ENCODE peak calls at places on chromosomes 2 and 18, in four cellular contexts. Y is fibroblast of pulmonary artery, U is psoas muscle, V is nephron progenitor cell. R is an unnamed sample.

GRCh38 chr2:224400886-224401632 is 848 bp downstream of the FAM124B start:
- DNase-seq in Y (no peak), V (no peak), U (no peak), R (no peak)

GRCh38 chr2:9771481-9772017 is 71.7 kb upstream of the TAF1B start:
- DNase-seq in V (peak), U (no peak), Y (peak), R (no peak)

GRCh38 chr2:212547716-212548458 is 9.3 kb upstream of the ERBB4 start:
- DNase-seq in V (no peak), U (no peak), Y (no peak), R (no peak)

GRCh38 chr2:49753344-49753930 is 599.1 kb upstream of the FSHR start:
- DNase-seq in V (no peak), U (no peak), Y (peak), R (no peak)

GRCh38 chr2:100006516-100006915 is 135.9 kb downstream of the AFF3 start:
- DNase-seq in V (no peak), Y (no peak), U (no peak), R (no peak)

GRCh38 chr2:62084823-62085222 is 111.1 kb upstream of the B3GNT2 start:
- DNase-seq in V (no peak), U (no peak), Y (no peak), R (no peak)

GRCh38 chr18:27057459-27058302 is 127.4 kb downstream of the CHST9 start:
- DNase-seq in U (no peak), Y (no peak), V (no peak), R (peak)

GRCh38 chr2:233638836-233639235 is 2.6 kb downstream of the UGT1A10 start:
- DNase-seq in Y (no peak), V (no peak), U (no peak), R (no peak)

GRCh38 chr2:101704046-101704466 is 6.5 kb downstream of the MAP4K4 start:
- DNase-seq in V (no peak), Y (peak), U (peak), R (no peak)

GRCh38 chr18:39453882-39454281 is 1888.3 kb upstream of the CELF4 start:
- DNase-seq in U (no peak), V (no peak), Y (peak), R (peak)

GRCh38 chr18:23270999-23271680 is 135.9 kb downstream of the CABLES1 start:
- DNase-seq in V (no peak), Y (peak), U (no peak), R (no peak)

GRCh38 chr18:47397671-47398319 is 146.3 kb upstream of the SKOR2 start:
- DNase-seq in V (peak), Y (no peak), U (no peak), R (no peak)

GRCh38 chr18:79947054-79947755 is 4.2 kb downstream of the SLC66A2 start:
- DNase-seq in U (peak), Y (no peak), V (no peak), R (no peak)

GRCh38 chr18:41992066-41992465 is 37.0 kb downstream of the PIK3C3 start:
- DNase-seq in U (no peak), V (no peak), Y (peak), R (no peak)

GRCh38 chr2:189285962-189286648 is 106.5 kb upstream of the COL5A2 start:
- DNase-seq in Y (peak), V (no peak), U (no peak), R (no peak)

GRCh38 chr18:34809697-34810096 is 99.6 kb downstream of the DTNA start:
- DNase-seq in V (peak), Y (peak), U (peak), R (peak)

GRCh38 chr18:57921708-57922107 is 118.6 kb upstream of the ATP8B1 start:
- DNase-seq in V (no peak), U (no peak), Y (peak), R (no peak)

GRCh38 chr2:27489118-27489497 is 435 bp downstream of the IFT172 start:
- DNase-seq in U (no peak), Y (peak), V (no peak), R (no peak)
- TF ChIP-seq CTCF in U (no peak), Y (no peak), V (no peak), R (no peak)

DNA sequence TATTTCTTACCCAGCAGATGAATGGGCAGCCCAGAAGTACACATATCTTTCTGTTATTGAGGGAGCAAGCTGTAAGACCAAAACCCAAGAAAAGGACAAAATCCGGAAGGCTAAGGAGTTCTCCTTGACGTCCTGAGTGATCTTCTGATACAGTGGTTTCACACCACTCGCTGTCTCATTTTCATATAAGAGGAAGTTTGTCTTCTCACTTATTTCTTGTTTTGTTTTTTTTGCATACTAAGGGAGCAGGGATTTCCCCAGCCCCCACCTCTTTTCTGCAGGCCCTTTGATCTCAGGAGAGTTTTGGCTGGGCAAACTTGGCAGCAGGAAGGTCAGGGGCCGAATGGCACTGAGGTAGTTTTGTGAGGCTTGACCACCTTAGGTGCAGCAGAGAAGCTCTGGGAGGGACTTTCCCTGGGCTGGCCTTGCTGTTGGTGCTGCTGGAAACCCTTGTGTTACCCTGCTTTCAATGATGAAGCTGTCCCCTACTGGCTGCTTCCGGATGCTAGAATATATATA is 13.3 kb downstream of the CHRNA1 start:
- DNase-seq in Y (no peak), V (no peak), U (no peak), R (no peak)
- TF ChIP-seq CTCF in Y (no peak), V (no peak), U (no peak), R (no peak)

GRCh38 chr2:64792310-64792709 is 138.6 kb upstream of the SERTAD2 start:
- DNase-seq in Y (no peak), U (no peak), V (no peak), R (no peak)
- TF ChIP-seq CTCF in Y (no peak), U (no peak), V (no peak), R (peak)

GRCh38 chr18:62586781-62587487 is 64.1 kb downstream of the ZCCHC2 start:
- DNase-seq in Y (no peak), U (no peak), V (no peak), R (no peak)
- TF ChIP-seq CTCF in Y (no peak), U (no peak), V (no peak), R (no peak)

DNA sequence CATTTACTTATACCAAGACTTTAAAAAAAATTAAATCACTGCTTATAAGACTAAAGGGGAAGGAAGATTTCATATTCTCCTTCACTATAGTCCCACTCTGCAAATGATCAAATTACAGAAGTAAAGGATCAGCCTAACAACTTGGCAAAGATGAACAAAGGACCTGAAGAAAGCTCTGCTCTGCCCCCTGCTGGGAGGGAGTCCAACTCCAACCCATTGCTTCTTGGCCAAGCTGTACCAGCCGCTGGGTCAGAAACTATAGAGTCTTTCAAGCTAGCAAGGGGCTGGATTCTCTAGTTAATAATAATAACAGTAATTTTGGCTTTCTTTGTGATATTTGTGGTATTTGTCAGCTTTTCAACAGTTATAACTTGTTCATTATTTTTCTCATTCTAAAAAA is 927.0 kb upstream of the CRIM1 start:
- DNase-seq in V (peak), U (no peak), Y (peak), R (no peak)
- TF ChIP-seq CTCF in V (peak), U (peak), Y (peak), R (no peak)

DNA sequence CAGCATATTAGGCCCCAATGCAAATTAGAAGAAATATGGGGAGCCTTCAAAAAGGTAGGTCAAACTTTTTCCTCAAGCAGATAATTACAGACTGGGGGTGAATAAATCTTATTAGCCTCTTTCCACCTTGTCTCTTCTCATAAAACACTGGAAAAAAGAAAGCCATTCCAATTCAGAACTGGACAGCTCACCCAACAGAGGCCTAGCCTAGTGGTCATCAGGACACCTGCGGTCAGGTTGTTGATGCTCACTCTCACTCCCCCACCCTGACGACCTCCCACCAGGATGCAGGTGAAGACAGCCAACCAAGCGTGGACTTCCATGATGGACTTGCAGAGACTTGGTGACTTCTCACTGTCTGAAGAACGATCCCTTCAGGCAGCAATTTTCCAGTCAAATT is 207.1 kb downstream of the ALK start:
- DNase-seq in U (no peak), V (no peak), Y (no peak), R (no peak)
- TF ChIP-seq CTCF in U (no peak), V (no peak), Y (no peak), R (no peak)

R was measured in heart right ventricle.